ENCODE peak calls at places on chromosomes 13 and 19, in four cellular contexts. X, C, M and K are unnamed samples.

GRCh38 chr19:53140351-53140750 is 7.6 kb upstream of the ZNF415 start:
- DNase-seq in X (no peak), C (no peak), M (no peak), K (no peak)

GRCh38 chr19:14580623-14581237 is 2.2 kb upstream of the CLEC17A start:
- DNase-seq in X (no peak), C (peak; percentile 88), M (no peak), K (no peak)

GRCh38 chr19:50922316-50922853 is 11.2 kb upstream of the KLK4 start:
- DNase-seq in X (peak; percentile 57), C (peak; percentile 74), M (peak; percentile 63), K (peak; percentile 79)

GRCh38 chr19:11832253-11832912 is 16.1 kb upstream of the ZNF439 start:
- DNase-seq in X (no peak), C (no peak), M (no peak), K (no peak)

GRCh38 chr13:33879044-33879596 is 61.2 kb downstream of the RFC3 start:
- DNase-seq in X (no peak), C (no peak), M (no peak), K (no peak)

GRCh38 chr13:79779761-79780160 is 298.8 kb downstream of the NDFIP2 start:
- DNase-seq in X (no peak), C (no peak), M (no peak), K (peak; percentile 51)

GRCh38 chr13:112127564-112127963 is 60.6 kb downstream of the SOX1 start:
- DNase-seq in X (no peak), C (no peak), M (no peak), K (no peak)

GRCh38 chr19:49427855-49428546 is 2.8 kb downstream of the GFY start:
- DNase-seq in X (no peak), C (peak; percentile 35), M (no peak), K (no peak)

GRCh38 chr13:45512148-45512498 is 47.4 kb downstream of the COG3 start:
- DNase-seq in X (peak; percentile 43), C (no peak), M (no peak), K (no peak)

GRCh38 chr19:48490980-48491792 is 20.4 kb downstream of the LMTK3 start:
- DNase-seq in X (no peak), C (peak; percentile 53), M (no peak), K (no peak)

GRCh38 chr13:39967199-39967959 is 311.9 kb downstream of the COG6 start:
- DNase-seq in X (no peak), C (no peak), M (no peak), K (no peak)

GRCh38 chr13:33176526-33176925 is 109.0 kb downstream of the STARD13 start:
- DNase-seq in X (no peak), C (no peak), M (no peak), K (no peak)

GRCh38 chr19:3403489-3404323 is 37.3 kb downstream of the NFIC start:
- DNase-seq in X (peak; percentile 89), C (no peak), M (peak; percentile 42), K (peak; percentile 49)

GRCh38 chr19:16599655-16600346 is 27.6 kb upstream of the SLC35E1 start:
- DNase-seq in X (no peak), C (no peak), M (no peak), K (no peak)

GRCh38 chr13:66996503-66996902 is 233.6 kb downstream of the PCDH9 start:
- DNase-seq in X (no peak), C (no peak), M (no peak), K (no peak)

GRCh38 chr19:35345671-35346111 is 2.0 kb upstream of the FFAR1 start:
- DNase-seq in X (no peak), C (no peak), M (no peak), K (no peak)

GRCh38 chr19:53131732-53132131 is 978 bp downstream of the ZNF415 start:
- DNase-seq in X (no peak), C (no peak), M (no peak), K (no peak)

GRCh38 chr13:99371956-99372355 is 64.8 kb upstream of the GPR183 start:
- DNase-seq in X (no peak), C (peak; percentile 54), M (no peak), K (no peak)

GRCh38 chr13:20901668-20902437 is 693 bp downstream of the XPO4 start:
- DNase-seq in X (peak; percentile 35), C (peak; percentile 35), M (peak; percentile 30), K (peak; percentile 11)

GRCh38 chr19:4567584-4568071 is 8.1 kb upstream of the SEMA6B start:
- DNase-seq in X (peak; percentile 52), C (peak; percentile 61), M (no peak), K (peak; percentile 8)

GRCh38 chr19:1807695-1808394 is 4.2 kb downstream of the ATP8B3 start:
- DNase-seq in X (no peak), C (no peak), M (no peak), K (no peak)

GRCh38 chr13:39599842-39600241 is 3.2 kb downstream of the LHFPL6 start:
- DNase-seq in X (no peak), C (no peak), M (no peak), K (no peak)

GRCh38 chr19:34539396-34539795 is 57.8 kb downstream of the WTIP start:
- DNase-seq in X (no peak), C (no peak), M (no peak), K (no peak)

GRCh38 chr13:112457485-112457884 is 81.3 kb downstream of the SPACA7 start:
- DNase-seq in X (no peak), C (no peak), M (no peak), K (no peak)